ENCODE peak calls at places on chromosomes 2 and 18, in four cellular contexts. One of them, this sample, is unnamed.

GRCh38 chr2:122491011-122491410 is 735.6 kb downstream of the TSN start:
- DNase-seq in pancreas: no peak
- DNase-seq in esophagus muscularis mucosa: no peak
- DNase-seq in mucosa of descending colon: no peak
- DNase-seq in this sample: no peak

GRCh38 chr2:65366595-65367125 is 65.7 kb downstream of the SPRED2 start:
- DNase-seq in pancreas: no peak
- DNase-seq in esophagus muscularis mucosa: peak
- DNase-seq in mucosa of descending colon: no peak
- DNase-seq in this sample: no peak

GRCh38 chr2:60119778-60120177 is 433.7 kb downstream of the BCL11A start:
- DNase-seq in pancreas: no peak
- DNase-seq in esophagus muscularis mucosa: no peak
- DNase-seq in mucosa of descending colon: no peak
- DNase-seq in this sample: no peak

GRCh38 chr2:1453561-1453960 is 40.3 kb downstream of the TPO start:
- DNase-seq in pancreas: no peak
- DNase-seq in esophagus muscularis mucosa: peak
- DNase-seq in mucosa of descending colon: no peak
- DNase-seq in this sample: no peak

GRCh38 chr2:23386422-23387220 is 1.6 kb downstream of the KLHL29 start:
- DNase-seq in pancreas: no peak
- DNase-seq in esophagus muscularis mucosa: no peak
- DNase-seq in mucosa of descending colon: peak
- DNase-seq in this sample: peak

GRCh38 chr2:98730053-98730850 is 680 bp downstream of the MGAT4A start:
- DNase-seq in pancreas: peak
- DNase-seq in esophagus muscularis mucosa: no peak
- DNase-seq in mucosa of descending colon: peak
- DNase-seq in this sample: peak

GRCh38 chr2:9629222-9630000 is 1.4 kb downstream of the YWHAQ start:
- DNase-seq in pancreas: no peak
- DNase-seq in esophagus muscularis mucosa: no peak
- DNase-seq in mucosa of descending colon: no peak
- DNase-seq in this sample: no peak

GRCh38 chr2:19720306-19720705 is 181.5 kb downstream of the TTC32 start:
- DNase-seq in pancreas: no peak
- DNase-seq in esophagus muscularis mucosa: no peak
- DNase-seq in mucosa of descending colon: no peak
- DNase-seq in this sample: no peak

GRCh38 chr2:122868626-122869275 is 1113.3 kb downstream of the TSN start:
- DNase-seq in pancreas: no peak
- DNase-seq in esophagus muscularis mucosa: no peak
- DNase-seq in mucosa of descending colon: no peak
- DNase-seq in this sample: no peak

GRCh38 chr2:2328847-2329246 is 2.2 kb downstream of the MYT1L start:
- DNase-seq in pancreas: no peak
- DNase-seq in esophagus muscularis mucosa: no peak
- DNase-seq in mucosa of descending colon: no peak
- DNase-seq in this sample: no peak

GRCh38 chr18:2083691-2084090 is 487.6 kb downstream of the METTL4 start:
- DNase-seq in pancreas: no peak
- DNase-seq in esophagus muscularis mucosa: no peak
- DNase-seq in mucosa of descending colon: no peak
- DNase-seq in this sample: no peak

GRCh38 chr2:96100893-96101304 is 15.5 kb downstream of the ADRA2B start:
- DNase-seq in pancreas: no peak
- DNase-seq in esophagus muscularis mucosa: no peak
- DNase-seq in mucosa of descending colon: no peak
- DNase-seq in this sample: peak

GRCh38 chr2:234630676-234631350 is 133.9 kb upstream of the ARL4C start:
- DNase-seq in pancreas: no peak
- DNase-seq in esophagus muscularis mucosa: peak
- DNase-seq in mucosa of descending colon: no peak
- DNase-seq in this sample: no peak

GRCh38 chr2:133633851-133634250 is 65.6 kb upstream of the NCKAP5 start:
- DNase-seq in pancreas: no peak
- DNase-seq in esophagus muscularis mucosa: no peak
- DNase-seq in mucosa of descending colon: no peak
- DNase-seq in this sample: no peak

GRCh38 chr2:60555066-60555793 is 1.8 kb upstream of the BCL11A start:
- DNase-seq in pancreas: peak
- DNase-seq in esophagus muscularis mucosa: no peak
- DNase-seq in mucosa of descending colon: peak
- DNase-seq in this sample: peak

GRCh38 chr18:49161627-49162026 is 210.9 kb upstream of the SMAD7 start:
- DNase-seq in pancreas: no peak
- DNase-seq in esophagus muscularis mucosa: no peak
- DNase-seq in mucosa of descending colon: no peak
- DNase-seq in this sample: no peak

GRCh38 chr18:70577023-70577420 is 288.2 kb downstream of the SOCS6 start:
- DNase-seq in pancreas: no peak
- DNase-seq in esophagus muscularis mucosa: no peak
- DNase-seq in mucosa of descending colon: no peak
- DNase-seq in this sample: no peak

GRCh38 chr18:70576281-70577022 is 287.6 kb downstream of the SOCS6 start:
- DNase-seq in pancreas: no peak
- DNase-seq in esophagus muscularis mucosa: no peak
- DNase-seq in mucosa of descending colon: no peak
- DNase-seq in this sample: no peak

DNA sequence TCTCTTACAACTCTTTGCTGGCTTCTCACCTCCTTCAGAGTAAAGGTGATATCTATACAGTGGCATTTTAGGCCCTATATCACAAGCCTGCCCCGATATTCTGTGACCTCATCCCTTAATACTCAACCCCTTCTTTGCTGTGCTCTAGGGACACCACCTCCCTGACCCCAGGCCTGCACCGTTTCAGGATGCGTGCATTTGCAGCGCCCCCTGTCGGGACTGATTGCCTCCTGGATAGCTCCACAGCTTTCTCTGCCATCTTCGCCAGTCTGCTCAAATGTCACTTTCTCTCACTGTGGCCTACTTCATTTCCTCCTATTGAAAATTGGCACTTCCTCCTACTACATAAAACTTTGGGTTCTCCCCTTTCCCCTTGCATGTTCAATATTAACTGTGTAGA is 289.6 kb downstream of the SOCS6 start:
- DNase-seq in pancreas: no peak
- DNase-seq in esophagus muscularis mucosa: no peak
- DNase-seq in mucosa of descending colon: no peak
- DNase-seq in this sample: peak
- TF ChIP-seq CTCF in pancreas: no peak
- TF ChIP-seq CTCF in esophagus muscularis mucosa: no peak
- TF ChIP-seq CTCF in mucosa of descending colon: no peak
- TF ChIP-seq CTCF in this sample: peak

GRCh38 chr2:109333414-109334194 is 204.6 kb downstream of the SH3RF3 start:
- DNase-seq in pancreas: no peak
- DNase-seq in esophagus muscularis mucosa: no peak
- DNase-seq in mucosa of descending colon: no peak
- DNase-seq in this sample: no peak
- TF ChIP-seq CTCF in pancreas: no peak
- TF ChIP-seq CTCF in esophagus muscularis mucosa: no peak
- TF ChIP-seq CTCF in mucosa of descending colon: no peak
- TF ChIP-seq CTCF in this sample: peak

GRCh38 chr2:152627010-152627957 is 90.0 kb downstream of the PRPF40A start:
- DNase-seq in pancreas: no peak
- DNase-seq in esophagus muscularis mucosa: no peak
- DNase-seq in mucosa of descending colon: no peak
- DNase-seq in this sample: no peak

GRCh38 chr2:152637251-152637650 is 80.0 kb downstream of the PRPF40A start:
- DNase-seq in pancreas: no peak
- DNase-seq in esophagus muscularis mucosa: no peak
- DNase-seq in mucosa of descending colon: no peak
- DNase-seq in this sample: no peak

GRCh38 chr2:152629202-152629601 is 88.1 kb downstream of the PRPF40A start:
- DNase-seq in pancreas: no peak
- DNase-seq in esophagus muscularis mucosa: no peak
- DNase-seq in mucosa of descending colon: no peak
- DNase-seq in this sample: no peak

GRCh38 chr2:152635635-152636298 is 81.5 kb downstream of the PRPF40A start:
- DNase-seq in pancreas: peak
- DNase-seq in esophagus muscularis mucosa: no peak
- DNase-seq in mucosa of descending colon: no peak
- DNase-seq in this sample: peak

DNA sequence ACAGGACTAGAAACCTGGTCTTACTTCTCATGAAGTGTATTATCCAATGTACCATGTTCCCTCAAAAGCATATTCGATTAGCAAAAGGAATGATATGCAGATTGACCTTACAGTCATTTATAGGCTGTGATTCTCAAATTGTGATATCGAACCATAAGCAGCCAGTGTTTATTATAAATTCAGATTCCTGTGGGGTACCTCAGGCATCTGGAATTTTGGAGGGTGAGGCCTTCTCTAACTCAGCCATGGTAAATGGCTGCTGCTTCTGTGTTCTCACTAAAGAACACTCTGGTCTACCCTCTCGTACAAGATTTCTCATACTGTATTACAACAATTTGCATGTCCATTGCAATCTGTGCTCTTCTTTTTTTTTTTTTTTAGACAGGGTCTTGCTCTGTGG is 84.5 kb downstream of the PRPF40A start:
- DNase-seq in pancreas: no peak
- DNase-seq in esophagus muscularis mucosa: no peak
- DNase-seq in mucosa of descending colon: no peak
- DNase-seq in this sample: no peak
- TF ChIP-seq CTCF in pancreas: no peak
- TF ChIP-seq CTCF in esophagus muscularis mucosa: no peak
- TF ChIP-seq CTCF in mucosa of descending colon: no peak
- TF ChIP-seq CTCF in this sample: no peak

GRCh38 chr18:73153271-73153670 is 285.5 kb upstream of the NETO1 start:
- DNase-seq in pancreas: no peak
- DNase-seq in esophagus muscularis mucosa: no peak
- DNase-seq in mucosa of descending colon: no peak
- DNase-seq in this sample: no peak

GRCh38 chr18:73156117-73156516 is 288.3 kb upstream of the NETO1 start:
- DNase-seq in pancreas: no peak
- DNase-seq in esophagus muscularis mucosa: no peak
- DNase-seq in mucosa of descending colon: no peak
- DNase-seq in this sample: no peak

GRCh38 chr18:73151086-73151485 is 283.3 kb upstream of the NETO1 start:
- DNase-seq in pancreas: no peak
- DNase-seq in esophagus muscularis mucosa: no peak
- DNase-seq in mucosa of descending colon: no peak
- DNase-seq in this sample: no peak

GRCh38 chr18:73147591-73147990 is 279.8 kb upstream of the NETO1 start:
- DNase-seq in pancreas: no peak
- DNase-seq in esophagus muscularis mucosa: no peak
- DNase-seq in mucosa of descending colon: no peak
- DNase-seq in this sample: no peak

DNA sequence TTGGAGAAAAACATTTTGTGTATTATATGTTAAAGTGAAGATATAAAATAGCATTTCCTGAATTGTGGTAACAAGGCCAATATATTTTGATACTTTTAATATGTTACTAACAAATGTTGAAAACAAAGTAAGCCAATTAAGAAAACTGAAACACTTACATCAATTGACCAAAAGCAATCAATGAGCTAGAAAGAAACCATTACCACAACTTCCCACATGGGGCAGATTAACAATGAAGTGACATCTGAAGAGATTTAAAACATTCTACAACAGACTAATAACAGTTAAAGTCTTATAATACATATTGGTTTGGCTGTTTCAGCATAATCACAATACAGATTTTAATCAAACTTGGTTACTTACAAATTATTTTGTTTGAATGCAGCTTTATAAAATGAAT is 282.4 kb upstream of the NETO1 start:
- DNase-seq in pancreas: no peak
- DNase-seq in esophagus muscularis mucosa: no peak
- DNase-seq in mucosa of descending colon: no peak
- DNase-seq in this sample: no peak
- TF ChIP-seq CTCF in pancreas: no peak
- TF ChIP-seq CTCF in esophagus muscularis mucosa: no peak
- TF ChIP-seq CTCF in mucosa of descending colon: no peak
- TF ChIP-seq CTCF in this sample: peak

DNA sequence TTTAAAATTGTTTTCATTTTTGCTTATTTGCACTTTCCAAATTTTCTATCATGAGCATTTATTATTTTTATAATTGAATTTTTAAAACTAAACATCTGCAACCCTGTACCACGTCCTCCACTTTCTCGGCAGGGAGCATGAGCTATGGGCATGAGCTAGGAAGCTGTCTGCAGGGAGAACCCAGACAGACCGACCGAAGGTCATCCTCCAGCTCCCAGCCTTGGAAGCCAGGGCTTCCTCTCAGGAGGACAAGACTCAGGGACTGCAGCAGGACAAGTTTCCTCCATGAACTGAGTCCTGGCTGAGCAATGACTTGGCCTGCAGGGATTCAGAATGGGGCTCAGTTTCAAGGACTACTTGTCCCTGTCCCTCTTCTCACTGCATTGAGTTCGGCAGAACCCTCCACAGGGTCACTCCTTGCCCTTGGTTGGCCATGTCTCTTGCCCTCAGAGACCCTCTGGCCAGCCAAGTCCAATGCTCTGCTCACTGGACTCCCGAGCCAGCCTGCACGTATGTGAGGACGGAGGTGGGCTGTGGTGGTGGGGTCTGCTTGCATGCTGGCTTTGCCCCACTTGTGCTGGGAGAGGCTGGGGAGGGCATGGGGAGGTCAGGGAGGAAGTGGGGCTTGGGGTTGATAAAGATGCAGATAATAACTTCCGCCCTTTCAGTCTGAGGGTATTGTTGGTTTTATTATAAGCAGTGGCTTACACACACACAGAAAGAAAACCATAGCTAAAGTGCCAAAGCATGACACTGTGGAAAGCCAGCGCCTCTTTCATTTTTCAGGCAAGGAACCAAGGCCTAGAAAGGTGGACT is 6.6 kb downstream of the NMUR1 start:
- DNase-seq in pancreas: no peak
- DNase-seq in esophagus muscularis mucosa: no peak
- DNase-seq in mucosa of descending colon: no peak
- DNase-seq in this sample: no peak
- TF ChIP-seq CTCF in pancreas: no peak
- TF ChIP-seq CTCF in esophagus muscularis mucosa: no peak
- TF ChIP-seq CTCF in mucosa of descending colon: no peak
- TF ChIP-seq CTCF in this sample: no peak

This sample was measured in glutamatergic neuron.